ENCODE peak calls at places on chromosomes 6 and 20, in ten cellular contexts. G is GM20000; Y is glutamatergic neuron; I is activated CD8-positive, alpha-beta T cell treated with anti-CD3 and anti-CD28 coated beads for 36 hours; U is fibroblast of villous mesenchyme; E is fibroblast of the aortic adventitia; A is neural progenitor cell; R is fibroblast of mammary gland; L is RWPE1; J is astrocyte of the spinal cord. Z is an unnamed sample.

GRCh38 chr6:159726196-159726917 is 949 bp upstream of the WTAP start:
- DNase-seq in G (no peak), Y (no peak), I (no peak), U (no peak), E (no peak), A (peak), R (peak), L (no peak), J (no peak), Z (no peak)

GRCh38 chr6:137162692-137163303 is 10.6 kb downstream of the IL22RA2 start:
- DNase-seq in G (no peak), Y (no peak), I (no peak), U (no peak), E (no peak), A (no peak), R (no peak), L (no peak), J (no peak), Z (no peak)

GRCh38 chr6:159693894-159694545 is 979 bp upstream of the SOD2 start:
- DNase-seq in G (peak), Y (no peak), I (peak), U (peak), E (no peak), A (no peak), R (peak), L (peak), J (peak), Z (peak)

GRCh38 chr20:51800769-51801219 is 1.5 kb downstream of the SALL4 start:
- DNase-seq in G (no peak), Y (peak), I (peak), U (peak), E (peak), A (peak), R (no peak), L (peak), J (peak), Z (peak)

GRCh38 chr20:251352-251751 is 6.2 kb upstream of the DEFB132 start:
- DNase-seq in G (no peak), Y (no peak), I (no peak), U (no peak), E (no peak), A (no peak), R (no peak), L (no peak), J (no peak), Z (no peak)

GRCh38 chr6:139373154-139373927 is 1.1 kb downstream of the CITED2 start:
- DNase-seq in G (peak), Y (peak), I (peak), U (peak), E (peak), A (peak), R (peak), L (peak), J (peak), Z (peak)

GRCh38 chr6:39040080-39040673 is 8.4 kb upstream of the GLP1R start:
- DNase-seq in G (no peak), Y (no peak), I (no peak), U (no peak), E (no peak), A (no peak), R (no peak), L (no peak), J (no peak), Z (no peak)

GRCh38 chr6:97437087-97437486 is 154.1 kb upstream of the MMS22L start:
- DNase-seq in G (no peak), Y (no peak), I (no peak), U (peak), E (peak), A (peak), R (peak), L (peak), J (peak), Z (peak)

GRCh38 chr6:32692019-32692418 is 25.6 kb upstream of the HLA-DQB1 start:
- DNase-seq in G (peak), Y (peak), I (peak), U (peak), E (no peak), A (peak), R (no peak), L (no peak), J (no peak), Z (peak)
- TF ChIP-seq CTCF in G (peak), Y (no peak), I (peak), U (peak), E (no peak), A (peak), R (no peak), L (no peak), J (no peak), Z (peak)

DNA sequence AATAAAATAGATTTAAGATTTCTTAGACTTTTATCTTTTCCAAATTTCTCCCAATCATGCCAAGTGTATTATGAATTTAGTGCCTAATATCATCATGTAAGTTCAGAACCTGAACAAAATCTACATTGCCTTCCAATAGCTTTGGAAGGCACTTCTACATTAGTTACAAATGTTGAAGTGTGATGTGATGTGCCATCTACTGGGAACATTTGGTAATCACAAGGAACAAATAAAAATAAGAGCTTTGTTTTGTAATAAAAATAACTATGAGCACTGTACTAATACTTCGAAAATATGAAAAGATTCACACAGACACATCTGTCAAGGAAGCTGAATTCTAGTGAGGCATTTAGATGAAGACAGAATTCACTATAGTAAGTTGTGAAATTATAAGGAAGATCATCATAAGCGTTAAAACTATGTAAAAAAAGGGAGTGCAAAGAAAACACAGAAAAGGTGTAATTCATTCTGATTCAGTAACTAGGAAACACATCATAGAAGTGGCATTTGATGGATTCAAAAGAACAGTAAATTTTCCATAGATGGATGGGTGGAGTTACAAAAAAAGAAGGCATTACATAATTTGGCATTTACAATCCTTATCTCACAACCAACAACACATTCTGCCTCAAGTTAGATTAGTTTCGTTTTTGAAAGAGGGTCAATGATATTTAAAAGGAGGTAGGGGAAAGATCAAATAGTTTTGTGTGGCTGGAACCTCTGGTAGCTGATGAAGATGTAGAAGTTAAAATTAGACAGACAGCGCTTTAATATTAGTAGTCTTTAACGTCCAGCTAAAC is 161.0 kb downstream of the ASCC3 start:
- DNase-seq in G (no peak), Y (no peak), I (no peak), U (peak), E (peak), A (no peak), R (peak), L (peak), J (peak), Z (no peak)
- TF ChIP-seq CTCF in G (no peak), Y (peak), I (peak), U (peak), E (peak), A (peak), R (peak), L (peak), J (peak), Z (peak)

GRCh38 chr6:147382945-147383554 is 125.4 kb upstream of the SAMD5 start:
- DNase-seq in G (no peak), Y (no peak), I (no peak), U (peak), E (peak), A (peak), R (peak), L (peak), J (peak), Z (no peak)
- TF ChIP-seq CTCF in G (no peak), Y (peak), I (peak), U (peak), E (peak), A (peak), R (peak), L (peak), J (peak), Z (no peak)

GRCh38 chr6:36839819-36840379 is 655 bp upstream of the CPNE5 start:
- DNase-seq in G (peak), Y (peak), I (peak), U (peak), E (peak), A (peak), R (no peak), L (no peak), J (no peak), Z (peak)
- TF ChIP-seq CTCF in G (peak), Y (peak), I (no peak), U (no peak), E (no peak), A (peak), R (no peak), L (no peak), J (peak), Z (no peak)